ENCODE peak calls at places on chromosomes 13 and 19, in five cellular contexts. One of them, this sample, is unnamed.

GRCh38 chr19:39193785-39194184 is 3.0 kb upstream of the NCCRP1 start:
- DNase-seq in osteoblast: peak; percentile 18
- DNase-seq in fibroblast of lung: no peak
- DNase-seq in ovary: no peak
- DNase-seq in uterus: no peak
- DNase-seq in this sample: no peak

GRCh38 chr19:29690842-29691241 is 24.2 kb downstream of the C19orf12 start:
- DNase-seq in osteoblast: peak; percentile 61
- DNase-seq in fibroblast of lung: peak; percentile 34
- DNase-seq in ovary: no peak
- DNase-seq in uterus: no peak
- DNase-seq in this sample: no peak

GRCh38 chr13:77860621-77861020 is 58.0 kb downstream of the EDNRB start:
- DNase-seq in osteoblast: no peak
- DNase-seq in fibroblast of lung: peak; percentile 82
- DNase-seq in ovary: no peak
- DNase-seq in uterus: no peak
- DNase-seq in this sample: no peak

GRCh38 chr13:81171065-81171647 is 830.2 kb upstream of the SPRY2 start:
- DNase-seq in osteoblast: no peak
- DNase-seq in fibroblast of lung: peak; percentile 3
- DNase-seq in ovary: no peak
- DNase-seq in uterus: no peak
- DNase-seq in this sample: no peak

GRCh38 chr19:10669246-10669645 is 15.1 kb downstream of the ILF3 start:
- DNase-seq in osteoblast: no peak
- DNase-seq in fibroblast of lung: no peak
- DNase-seq in ovary: no peak
- DNase-seq in uterus: no peak
- DNase-seq in this sample: no peak

GRCh38 chr13:40149611-40150283 is 494.3 kb downstream of the COG6 start:
- DNase-seq in osteoblast: peak; percentile 94
- DNase-seq in fibroblast of lung: peak; percentile 91
- DNase-seq in ovary: peak; percentile 40
- DNase-seq in uterus: peak; percentile 89
- DNase-seq in this sample: no peak

GRCh38 chr13:52707375-52707774 is 32.2 kb downstream of the CNMD start:
- DNase-seq in osteoblast: no peak
- DNase-seq in fibroblast of lung: no peak
- DNase-seq in ovary: no peak
- DNase-seq in uterus: no peak
- DNase-seq in this sample: no peak

GRCh38 chr19:29505034-29505824 is 20.6 kb upstream of the VSTM2B start:
- DNase-seq in osteoblast: peak; percentile 58
- DNase-seq in fibroblast of lung: no peak
- DNase-seq in ovary: no peak
- DNase-seq in uterus: no peak
- DNase-seq in this sample: peak; percentile 93

GRCh38 chr19:3068071-3068470 is 5.8 kb upstream of the TLE5 start:
- DNase-seq in osteoblast: no peak
- DNase-seq in fibroblast of lung: no peak
- DNase-seq in ovary: no peak
- DNase-seq in uterus: no peak
- DNase-seq in this sample: no peak

GRCh38 chr13:75946746-75947397 is 310.7 kb downstream of the LMO7 start:
- DNase-seq in osteoblast: no peak
- DNase-seq in fibroblast of lung: no peak
- DNase-seq in ovary: no peak
- DNase-seq in uterus: no peak
- DNase-seq in this sample: no peak

GRCh38 chr19:51150627-51151026 is 8.5 kb downstream of the SIGLEC7 start:
- DNase-seq in osteoblast: no peak
- DNase-seq in fibroblast of lung: no peak
- DNase-seq in ovary: no peak
- DNase-seq in uterus: no peak
- DNase-seq in this sample: no peak

GRCh38 chr19:21843081-21843480 is 7.1 kb upstream of the ZNF43 start:
- DNase-seq in osteoblast: no peak
- DNase-seq in fibroblast of lung: no peak
- DNase-seq in ovary: no peak
- DNase-seq in uterus: no peak
- DNase-seq in this sample: no peak

GRCh38 chr13:113962386-113962785 is 11.5 kb downstream of the C13orf46 start:
- DNase-seq in osteoblast: no peak
- DNase-seq in fibroblast of lung: no peak
- DNase-seq in ovary: peak; percentile 7
- DNase-seq in uterus: no peak
- DNase-seq in this sample: no peak

GRCh38 chr13:113958373-113958772 is 15.5 kb downstream of the C13orf46 start:
- DNase-seq in osteoblast: no peak
- DNase-seq in fibroblast of lung: no peak
- DNase-seq in ovary: no peak
- DNase-seq in uterus: no peak
- DNase-seq in this sample: no peak

GRCh38 chr13:113956571-113956970 is 17.3 kb downstream of the C13orf46 start:
- DNase-seq in osteoblast: no peak
- DNase-seq in fibroblast of lung: no peak
- DNase-seq in ovary: peak; percentile 11
- DNase-seq in uterus: no peak
- DNase-seq in this sample: no peak

GRCh38 chr13:113960276-113960948 is 13.5 kb downstream of the C13orf46 start:
- DNase-seq in osteoblast: no peak
- DNase-seq in fibroblast of lung: no peak
- DNase-seq in ovary: no peak
- DNase-seq in uterus: no peak
- DNase-seq in this sample: no peak

GRCh38 chr13:113959198-113959597 is 14.7 kb downstream of the C13orf46 start:
- DNase-seq in osteoblast: no peak
- DNase-seq in fibroblast of lung: no peak
- DNase-seq in ovary: no peak
- DNase-seq in uterus: no peak
- DNase-seq in this sample: no peak
- H3K27me3 ChIP-seq in osteoblast: no peaks in the 10 kb centered on the region
- H3K27me3 ChIP-seq in fibroblast of lung: no peaks in the 10 kb centered on the region
- H3K27me3 ChIP-seq in ovary: no peaks in the 10 kb centered on the region
- H3K27me3 ChIP-seq in uterus: no peaks in the 10 kb centered on the region
- H3K27me3 ChIP-seq in this sample: no peaks in the 10 kb centered on the region

GRCh38 chr19:45960595-45961235 is 12.9 kb downstream of the NOVA2 start:
- DNase-seq in osteoblast: peak; percentile 37
- DNase-seq in fibroblast of lung: peak; percentile 13
- DNase-seq in ovary: no peak
- DNase-seq in uterus: no peak
- DNase-seq in this sample: no peak
- TF ChIP-seq CTCF in osteoblast: no peak
- TF ChIP-seq CTCF in fibroblast of lung: no peak
- TF ChIP-seq CTCF in ovary: no peak
- TF ChIP-seq CTCF in uterus: no peak
- TF ChIP-seq CTCF in this sample: no peak

GRCh38 chr19:854549-854948 is 2.4 kb downstream of the ELANE start:
- DNase-seq in osteoblast: no peak
- DNase-seq in fibroblast of lung: no peak
- DNase-seq in ovary: no peak
- DNase-seq in uterus: no peak
- DNase-seq in this sample: no peak

GRCh38 chr19:853014-853553 is 981 bp downstream of the ELANE start:
- DNase-seq in osteoblast: no peak
- DNase-seq in fibroblast of lung: no peak
- DNase-seq in ovary: no peak
- DNase-seq in uterus: no peak
- DNase-seq in this sample: no peak

GRCh38 chr19:850979-851335 is 1.1 kb upstream of the ELANE start:
- DNase-seq in osteoblast: no peak
- DNase-seq in fibroblast of lung: no peak
- DNase-seq in ovary: no peak
- DNase-seq in uterus: no peak
- DNase-seq in this sample: no peak

GRCh38 chr19:850221-850978 is 1.7 kb upstream of the ELANE start:
- DNase-seq in osteoblast: peak; percentile 99
- DNase-seq in fibroblast of lung: peak; percentile 59
- DNase-seq in ovary: peak; percentile 91
- DNase-seq in uterus: peak; percentile 88
- DNase-seq in this sample: no peak

DNA sequence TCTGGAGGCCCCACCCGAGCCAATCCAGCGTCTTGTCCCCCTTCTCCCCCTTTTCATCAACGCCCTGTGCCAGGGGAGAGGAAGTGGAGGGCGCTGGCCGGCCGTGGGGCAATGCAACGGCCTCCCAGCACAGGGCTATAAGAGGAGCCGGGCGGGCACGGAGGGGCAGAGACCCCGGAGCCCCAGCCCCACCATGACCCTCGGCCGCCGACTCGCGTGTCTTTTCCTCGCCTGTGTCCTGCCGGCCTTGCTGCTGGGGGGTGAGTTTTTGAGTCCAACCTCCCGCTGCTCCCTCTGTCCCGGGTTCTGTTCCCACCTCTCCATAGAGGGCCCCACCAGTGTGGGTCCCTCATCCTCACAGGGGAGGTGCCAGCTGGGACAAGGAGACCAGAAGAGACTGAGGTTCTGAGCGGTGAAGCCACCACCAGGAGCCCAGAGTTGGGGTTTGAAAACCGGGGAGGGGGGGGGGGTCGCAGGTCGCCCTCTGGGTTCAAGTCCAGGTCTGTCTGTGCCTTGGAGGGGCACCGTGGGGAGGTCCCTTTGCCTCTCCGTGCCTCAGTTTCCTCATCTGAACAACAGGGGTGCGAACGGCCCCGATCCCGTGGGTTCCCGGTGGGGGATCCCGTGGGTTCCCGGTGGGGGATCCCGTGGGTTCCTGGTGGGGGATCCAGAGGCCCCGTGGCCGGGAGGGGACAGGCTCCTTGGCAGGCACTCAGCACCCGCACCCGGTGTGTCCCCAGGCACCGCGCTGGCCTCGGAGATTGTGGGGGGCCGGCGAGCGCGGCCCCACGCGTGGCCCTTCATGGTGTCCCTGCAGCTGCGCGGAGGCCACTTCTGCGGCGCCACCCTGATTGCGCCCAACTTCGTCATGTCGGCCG is at the start of gene ELANE:
- DNase-seq in osteoblast: no peak
- DNase-seq in fibroblast of lung: no peak
- DNase-seq in ovary: no peak
- DNase-seq in uterus: no peak
- DNase-seq in this sample: no peak
- H3K27me3 ChIP-seq in osteoblast: peaks cover 11% of the 10 kb centered on the region
- H3K27me3 ChIP-seq in fibroblast of lung: peaks cover 5% of the 10 kb centered on the region
- H3K27me3 ChIP-seq in ovary: no peaks in the 10 kb centered on the region
- H3K27me3 ChIP-seq in uterus: peaks cover 9% of the 10 kb centered on the region
- H3K27me3 ChIP-seq in this sample: peaks cover 27% of the 10 kb centered on the region

DNA sequence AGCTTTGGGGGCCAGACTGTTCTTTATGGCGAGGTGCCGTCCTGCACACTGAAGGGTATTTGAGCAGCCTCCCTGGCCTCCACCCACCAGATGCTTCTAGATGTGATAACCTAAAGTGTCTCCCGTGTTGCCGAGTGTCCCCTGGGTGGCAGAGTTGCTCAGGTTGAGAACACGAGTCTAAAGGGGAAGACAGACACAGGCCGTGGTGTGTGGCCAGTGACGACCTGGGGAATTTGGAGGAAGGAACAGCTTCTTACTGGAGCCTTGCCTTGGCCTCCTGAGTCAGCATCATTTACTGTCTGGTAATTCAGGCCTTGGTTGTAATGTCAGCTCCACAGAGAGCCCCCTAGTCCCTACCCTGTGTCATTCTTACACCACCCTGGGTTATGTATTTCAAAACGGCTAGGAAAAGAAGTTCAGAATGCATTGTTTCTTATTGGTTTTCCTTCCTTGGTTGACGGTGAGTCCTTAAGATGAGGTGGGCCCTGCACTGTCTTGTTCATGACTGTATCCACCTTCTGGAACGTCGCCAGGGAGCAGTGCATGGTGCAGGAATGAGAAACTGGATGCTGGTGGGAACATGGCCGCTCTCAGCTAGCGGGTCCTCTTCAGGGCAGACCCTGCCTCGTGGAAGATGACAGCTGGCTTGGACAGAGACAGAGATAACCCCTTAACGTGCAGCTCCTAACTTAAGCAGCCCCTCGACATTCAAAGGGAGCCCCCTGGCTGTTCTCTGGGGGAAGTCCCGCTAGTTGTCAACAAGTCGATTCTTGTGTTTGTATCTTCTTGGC is 7.1 kb downstream of the SIN3B start:
- DNase-seq in osteoblast: no peak
- DNase-seq in fibroblast of lung: peak; percentile 32
- DNase-seq in ovary: no peak
- DNase-seq in uterus: peak; percentile 52
- DNase-seq in this sample: no peak
- TF ChIP-seq CTCF in osteoblast: peak; percentile 10
- TF ChIP-seq CTCF in fibroblast of lung: peak; percentile 30
- TF ChIP-seq CTCF in ovary: no peak
- TF ChIP-seq CTCF in uterus: peak; percentile 38
- TF ChIP-seq CTCF in this sample: no peak

GRCh38 chr19:43775299-43775890 is 5.4 kb downstream of the KCNN4 start:
- DNase-seq in osteoblast: peak; percentile 65
- DNase-seq in fibroblast of lung: no peak
- DNase-seq in ovary: no peak
- DNase-seq in uterus: no peak
- DNase-seq in this sample: no peak

GRCh38 chr19:43778651-43779050 is 2.1 kb downstream of the KCNN4 start:
- DNase-seq in osteoblast: peak; percentile 75
- DNase-seq in fibroblast of lung: no peak
- DNase-seq in ovary: no peak
- DNase-seq in uterus: no peak
- DNase-seq in this sample: no peak

GRCh38 chr19:43774103-43774939 is 6.5 kb downstream of the KCNN4 start:
- DNase-seq in osteoblast: peak; percentile 90
- DNase-seq in fibroblast of lung: peak; percentile 72
- DNase-seq in ovary: peak; percentile 43
- DNase-seq in uterus: peak; percentile 45
- DNase-seq in this sample: peak; percentile 41

GRCh38 chr19:43777163-43777700 is 3.5 kb downstream of the KCNN4 start:
- DNase-seq in osteoblast: peak; percentile 94
- DNase-seq in fibroblast of lung: peak; percentile 82
- DNase-seq in ovary: no peak
- DNase-seq in uterus: no peak
- DNase-seq in this sample: no peak

GRCh38 chr19:43776285-43776684 is 4.5 kb downstream of the KCNN4 start:
- DNase-seq in osteoblast: peak; percentile 65
- DNase-seq in fibroblast of lung: no peak
- DNase-seq in ovary: no peak
- DNase-seq in uterus: no peak
- DNase-seq in this sample: no peak
- H3K27me3 ChIP-seq in osteoblast: no peaks in the 10 kb centered on the region
- H3K27me3 ChIP-seq in fibroblast of lung: peaks cover 2% of the 10 kb centered on the region
- H3K27me3 ChIP-seq in ovary: no peaks in the 10 kb centered on the region
- H3K27me3 ChIP-seq in uterus: no peaks in the 10 kb centered on the region
- H3K27me3 ChIP-seq in this sample: no peaks in the 10 kb centered on the region

DNA sequence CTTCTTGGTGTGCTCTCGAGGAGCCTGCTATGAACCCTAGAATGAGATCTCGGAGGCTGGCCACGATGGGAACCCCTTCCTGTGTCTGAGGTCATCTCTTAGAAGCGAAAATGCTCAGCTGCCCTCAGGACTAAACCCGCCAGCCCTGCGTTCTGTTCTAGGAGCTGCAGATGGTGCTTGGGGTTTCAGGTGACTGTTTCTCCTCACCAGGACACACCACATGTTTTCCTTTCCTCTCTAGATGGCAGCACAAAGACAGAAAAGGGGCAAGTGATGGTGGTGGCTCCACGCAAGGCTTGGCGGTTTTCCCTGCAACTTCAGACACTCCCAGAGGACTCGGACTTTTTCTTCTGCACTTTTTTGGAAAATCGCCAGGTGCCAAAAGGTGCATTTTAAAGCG is 60.1 kb downstream of the RNASEH2B start:
- DNase-seq in osteoblast: no peak
- DNase-seq in fibroblast of lung: peak; percentile 17
- DNase-seq in ovary: no peak
- DNase-seq in uterus: no peak
- DNase-seq in this sample: no peak
- TF ChIP-seq CTCF in osteoblast: no peak
- TF ChIP-seq CTCF in fibroblast of lung: no peak
- TF ChIP-seq CTCF in ovary: no peak
- TF ChIP-seq CTCF in uterus: no peak
- TF ChIP-seq CTCF in this sample: no peak

GRCh38 chr19:13012690-13013608 is 17.7 kb downstream of the NFIX start:
- DNase-seq in osteoblast: peak; percentile 99
- DNase-seq in fibroblast of lung: peak; percentile 79
- DNase-seq in ovary: peak; percentile 80
- DNase-seq in uterus: peak; percentile 88
- DNase-seq in this sample: no peak
- H3K27me3 ChIP-seq in osteoblast: no peaks in the 10 kb centered on the region
- H3K27me3 ChIP-seq in fibroblast of lung: no peaks in the 10 kb centered on the region
- H3K27me3 ChIP-seq in ovary: no peaks in the 10 kb centered on the region
- H3K27me3 ChIP-seq in uterus: no peaks in the 10 kb centered on the region
- H3K27me3 ChIP-seq in this sample: no peaks in the 10 kb centered on the region

This sample was measured in dorsolateral prefrontal cortex.